ENCODE peak calls at places on chromosomes 7 and 10, in ten cellular contexts. R, B, T, D, A, E, U, Q, Y and L are unnamed samples.

GRCh38 chr10:72007246-72007892 is 43.2 kb downstream of the CHST3 start:
- DNase-seq in T (no peak), U (no peak), Q (no peak), E (no peak), Y (peak; percentile 60), R (no peak), B (no peak), A (no peak), D (no peak), L (no peak)

GRCh38 chr10:50832171-50832751 is 53.2 kb downstream of the A1CF start:
- DNase-seq in U (no peak), Q (no peak), D (no peak), E (no peak), B (no peak), A (no peak), R (no peak), T (no peak), Y (no peak), L (no peak)

GRCh38 chr7:121832347-121832746 is 40.6 kb upstream of the PTPRZ1 start:
- DNase-seq in Y (peak; percentile 5), T (no peak), D (no peak), Q (peak; percentile 6), U (no peak), R (no peak), A (peak; percentile 10), B (no peak), E (no peak), L (peak; percentile 5)

GRCh38 chr7:757741-758163 is 30.7 kb upstream of the PRKAR1B start:
- DNase-seq in Y (no peak), E (no peak), R (no peak), B (no peak), Q (no peak), T (no peak), D (no peak), U (no peak), A (no peak), L (no peak)

GRCh38 chr7:114929570-114929969 is 7.7 kb downstream of the MDFIC start:
- DNase-seq in U (no peak), R (no peak), A (no peak), E (no peak), Y (no peak), D (no peak), B (no peak), Q (no peak), T (no peak), L (no peak)

GRCh38 chr10:56255298-56255697 is 105.8 kb downstream of the ZWINT start:
- DNase-seq in R (no peak), T (no peak), D (no peak), E (no peak), Q (no peak), U (no peak), Y (no peak), B (no peak), A (no peak), L (no peak)

GRCh38 chr7:98730331-98730730 is 113.2 kb downstream of the NPTX2 start:
- DNase-seq in E (no peak), R (peak; percentile 42), A (no peak), D (no peak), U (no peak), B (no peak), Y (no peak), Q (no peak), T (no peak), L (no peak)

GRCh38 chr7:47968852-47969774 is 10.3 kb downstream of the HUS1 start:
- DNase-seq in R (peak; percentile 88), D (peak; percentile 71), U (peak; percentile 15), B (peak; percentile 73), Y (peak; percentile 20), A (no peak), E (peak; percentile 27), Q (peak; percentile 6), T (no peak), L (peak; percentile 83)

GRCh38 chr10:123926401-123927264 is 35.0 kb upstream of the CPXM2 start:
- DNase-seq in R (no peak), A (no peak), D (peak; percentile 45), B (peak; percentile 11), Y (no peak), T (no peak), Q (no peak), U (no peak), E (no peak), L (no peak)

GRCh38 chr7:86158111-86158510 is 485.6 kb upstream of the GRM3 start:
- DNase-seq in Q (no peak), Y (no peak), B (no peak), U (no peak), D (no peak), A (no peak), R (no peak), E (no peak), T (no peak), L (no peak)